ENCODE peak calls at places on chromosomes 11 and 22, in eight cellular contexts. U is NT2/D1; D is activated CD4-positive, alpha-beta T cell treated with anti-CD3 and anti-CD28 coated beads, Interleukin-2, amount 50 U/mL, for 48 hours; G is A172; R is amniotic stem cell; B is naive thymus-derived CD8-positive, alpha-beta T cell; Y is A673; Q is activated T-cell treated with anti-CD3 and anti-CD28 coated beads, Interleukin-2, amount 50 U/mL, for 72 hours. A is an unnamed sample.

GRCh38 chr22:46049726-46050450 is 72.9 kb upstream of the WNT7B start:
- DNase-seq in U (no peak), D (no peak), G (no peak), R (no peak), B (no peak), Y (no peak), Q (no peak), A (no peak)

GRCh38 chr11:119673389-119674336 is 55.3 kb downstream of the NECTIN1 start:
- DNase-seq in U (no peak), D (peak), G (no peak), R (no peak), B (no peak), Y (no peak), Q (peak), A (no peak)

GRCh38 chr11:119236891-119237290 is 30.8 kb downstream of the CBL start:
- DNase-seq in U (no peak), D (no peak), G (peak), R (no peak), B (no peak), Y (no peak), Q (no peak), A (peak)

GRCh38 chr11:122817121-122817520 is 21.2 kb upstream of the CRTAM start:
- DNase-seq in U (no peak), D (no peak), G (no peak), R (no peak), B (no peak), Y (no peak), Q (no peak), A (no peak)

GRCh38 chr11:13188179-13188578 is 89.4 kb upstream of the BMAL1 start:
- DNase-seq in U (no peak), D (no peak), G (no peak), R (no peak), B (no peak), Y (no peak), Q (no peak), A (no peak)

GRCh38 chr22:29117799-29118477 is 45.1 kb downstream of the KREMEN1 start:
- DNase-seq in U (no peak), D (no peak), G (no peak), R (no peak), B (no peak), Y (peak), Q (no peak), A (no peak)

GRCh38 chr22:26835929-26836528 is 178.6 kb downstream of the MIAT start:
- DNase-seq in U (peak), D (peak), G (peak), R (no peak), B (peak), Y (peak), Q (peak), A (no peak)

GRCh38 chr22:35477911-35478582 is 62.6 kb upstream of the RASD2 start:
- DNase-seq in U (no peak), D (no peak), G (peak), R (no peak), B (no peak), Y (peak), Q (no peak), A (peak)

GRCh38 chr11:118622376-118623290 is 15.2 kb downstream of the PHLDB1 start:
- DNase-seq in U (no peak), D (no peak), G (peak), R (peak), B (no peak), Y (peak), Q (no peak), A (peak)

GRCh38 chr11:130425156-130425555 is 3.3 kb downstream of the ADAMTS8 start:
- DNase-seq in U (no peak), D (no peak), G (no peak), R (no peak), B (no peak), Y (no peak), Q (no peak), A (no peak)

GRCh38 chr11:127651888-127652221 is 651.3 kb upstream of the KIRREL3 start:
- DNase-seq in U (no peak), D (no peak), G (no peak), R (no peak), B (no peak), Y (no peak), Q (no peak), A (no peak)